ENCODE peak calls at places on chromosomes 3 and 15, in five cellular contexts. X is adrenal gland, B is Karpas-422, I is tibial artery, O is SK-N-SH. F is an unnamed sample.
A peak's percentile ranks its signal among the peaks of the same experiment; 100 is the strongest.

GRCh38 chr15:25345943-25346342 is 92.9 kb downstream of the UBE3A start:
- DNase-seq in X (peak; percentile 38), B (no peak), I (peak; percentile 33), O (peak; percentile 19), F (peak; percentile 21)

GRCh38 chr3:154018100-154018696 is 103.0 kb upstream of the ARHGEF26 start:
- DNase-seq in X (no peak), B (peak; percentile 77), I (no peak), O (peak; percentile 22), F (peak; percentile 61)

GRCh38 chr3:18062289-18063025 is 320.0 kb upstream of the TBC1D5 start:
- DNase-seq in X (peak; percentile 16), B (no peak), I (no peak), O (no peak), F (no peak)

GRCh38 chr3:58167431-58168351 is 43.1 kb downstream of the DNASE1L3 start:
- DNase-seq in X (peak; percentile 75), B (peak; percentile 86), I (peak; percentile 55), O (peak; percentile 79), F (peak; percentile 66)

GRCh38 chr15:99423186-99424130 is 142.3 kb upstream of the MEF2A start:
- DNase-seq in X (no peak), B (no peak), I (peak; percentile 1), O (no peak), F (no peak)

GRCh38 chr3:9157651-9158383 is 91.6 kb downstream of the SRGAP3 start:
- DNase-seq in X (no peak), B (no peak), I (no peak), O (no peak), F (no peak)

GRCh38 chr3:177197934-177198484 is 727 bp upstream of the TBL1XR1 start:
- DNase-seq in X (no peak), B (no peak), I (no peak), O (no peak), F (no peak)

GRCh38 chr3:183844606-183845005 is 19.2 kb upstream of the MAP6D1 start:
- DNase-seq in X (no peak), B (no peak), I (no peak), O (no peak), F (no peak)

GRCh38 chr3:117692416-117692995 is 982.9 kb downstream of the TUSC7 start:
- DNase-seq in X (no peak), B (no peak), I (no peak), O (no peak), F (no peak)

GRCh38 chr3:123735456-123735855 is 148.7 kb downstream of the MYLK start:
- DNase-seq in X (no peak), B (no peak), I (no peak), O (no peak), F (no peak)

DNA sequence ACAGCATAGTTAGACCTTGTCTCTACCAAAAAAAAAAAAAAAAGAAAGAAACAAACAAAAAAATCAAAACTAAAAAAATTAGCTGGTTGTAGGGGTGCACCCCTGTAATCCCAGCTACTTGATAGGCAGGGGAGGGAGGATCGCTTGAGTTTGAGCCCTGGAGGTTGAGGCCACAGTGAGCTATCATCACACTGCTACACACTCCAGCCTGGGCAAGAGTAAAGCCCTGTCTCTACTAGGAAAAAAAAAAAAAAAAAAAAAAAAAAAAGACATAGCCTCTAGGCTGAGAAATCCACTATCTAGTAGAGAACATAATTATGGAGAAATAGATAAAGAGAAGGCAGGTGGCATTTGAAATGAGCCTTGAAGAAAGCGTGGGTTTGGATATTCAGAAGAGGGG is 2.2 kb upstream of the CHRNA5 start:
- DNase-seq in X (no peak), B (no peak), I (no peak), O (no peak), F (no peak)
- H3K27ac ChIP-seq in X (no peak overlapping the region), B (no peak overlapping the region), I (no peak overlapping the region), O (no peak overlapping the region), F (no peak overlapping the region)

DNA sequence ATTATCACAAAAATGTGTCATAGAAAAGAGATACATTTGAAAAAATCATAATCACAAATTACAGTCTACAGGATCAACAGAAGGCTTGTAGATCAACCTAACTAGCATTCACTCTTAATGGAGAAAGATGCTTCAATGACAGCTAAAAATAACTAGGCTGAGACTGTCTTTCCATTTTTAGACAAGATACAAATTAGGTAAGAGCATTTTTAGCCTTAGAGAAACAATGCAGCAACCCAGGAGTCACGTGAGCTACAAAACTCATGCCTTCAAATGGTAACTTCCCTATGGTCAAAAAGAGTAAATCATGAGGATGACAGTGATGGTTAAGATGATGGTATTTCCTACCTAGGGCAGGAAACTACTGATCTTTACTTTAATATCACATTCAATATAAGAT is 415.4 kb downstream of the MAGI1 start:
- DNase-seq in X (no peak), B (no peak), I (no peak), O (no peak), F (no peak)
- H3K4me3 ChIP-seq in X (no peak overlapping the region), B (no peak overlapping the region), I (no peak overlapping the region), O (no peak overlapping the region), F (no peak overlapping the region)

GRCh38 chr15:51270706-51271105 is 67.7 kb downstream of the CYP19A1 start:
- DNase-seq in X (peak; percentile 42), B (no peak), I (no peak), O (no peak), F (no peak)
- H3K27me3 ChIP-seq in X (no peaks in the 10 kb centered on the region), B (no peaks in the 10 kb centered on the region), I (no peaks in the 10 kb centered on the region), O (peaks cover 29% of the 10 kb centered on the region), F (no peaks in the 10 kb centered on the region)

GRCh38 chr3:192889694-192890093 is 28.0 kb downstream of the MB21D2 start:
- DNase-seq in X (no peak), B (no peak), I (no peak), O (no peak), F (no peak)
- H3K27ac ChIP-seq in X (no peak overlapping the region), B (no peak overlapping the region), I (no peak overlapping the region), O (peak overlapping the region; percentile 74), F (no peak overlapping the region)

DNA sequence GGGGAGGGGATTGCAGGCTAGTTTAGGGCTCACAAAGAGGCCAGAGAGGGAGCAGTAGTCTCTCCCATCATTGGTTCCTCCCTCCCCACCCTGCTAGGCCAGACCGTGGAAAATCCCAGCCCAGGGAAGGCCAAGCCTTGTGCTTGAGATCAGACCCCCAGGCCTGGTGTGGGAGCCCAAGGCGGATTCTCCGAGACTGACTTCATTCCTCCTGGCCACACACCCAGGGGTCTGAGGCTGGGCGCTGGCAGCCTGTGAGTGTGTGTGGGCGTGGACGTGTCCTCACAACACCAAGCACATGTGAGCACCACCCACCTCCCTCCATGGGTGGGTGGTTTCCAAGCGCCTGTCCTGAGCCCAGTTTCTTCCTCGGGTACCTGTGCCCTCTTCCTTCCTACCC is 4.1 kb downstream of the LOXL1 start:
- DNase-seq in X (no peak), B (no peak), I (peak; percentile 68), O (no peak), F (no peak)
- H3K4me3 ChIP-seq in X (no peak overlapping the region), B (no peak overlapping the region), I (peak overlapping the region; percentile 3), O (no peak overlapping the region), F (no peak overlapping the region)

F was measured in WERI-Rb-1.